ENCODE peak calls at places on chromosomes 12 and 14, in nine cellular contexts. One of them, this sample, is unnamed.
A peak's percentile ranks its signal among the peaks of the same experiment; 100 is the strongest.

GRCh38 chr12:93773122-93773871 is 96.1 kb downstream of the CRADD start:
- DNase-seq in neural crest cell: no peak
- DNase-seq in B cell: no peak
- DNase-seq in HFF-Myc: no peak
- DNase-seq in PC-9: no peak
- DNase-seq in GM12865: peak; percentile 6
- DNase-seq in spleen: no peak
- DNase-seq in cardiac fibroblast: peak; percentile 94
- DNase-seq in uterus: no peak
- DNase-seq in this sample: no peak

GRCh38 chr14:92253381-92253894 is 69.5 kb upstream of the SLC24A4 start:
- DNase-seq in uterus: no peak
- DNase-seq in cardiac fibroblast: no peak
- DNase-seq in spleen: no peak
- DNase-seq in GM12865: no peak
- DNase-seq in PC-9: no peak
- DNase-seq in HFF-Myc: no peak
- DNase-seq in B cell: no peak
- DNase-seq in neural crest cell: no peak
- DNase-seq in this sample: no peak

GRCh38 chr14:98954347-98955000 is 317.5 kb downstream of the BCL11B start:
- DNase-seq in HFF-Myc: no peak
- DNase-seq in spleen: peak; percentile 54
- DNase-seq in cardiac fibroblast: no peak
- DNase-seq in uterus: no peak
- DNase-seq in neural crest cell: no peak
- DNase-seq in PC-9: no peak
- DNase-seq in B cell: no peak
- DNase-seq in GM12865: no peak
- DNase-seq in this sample: no peak

GRCh38 chr12:131011165-131012079 is 57.7 kb downstream of the ADGRD1 start:
- DNase-seq in cardiac fibroblast: no peak
- DNase-seq in B cell: no peak
- DNase-seq in uterus: peak; percentile 57
- DNase-seq in neural crest cell: no peak
- DNase-seq in HFF-Myc: peak; percentile 12
- DNase-seq in GM12865: no peak
- DNase-seq in PC-9: no peak
- DNase-seq in spleen: no peak
- DNase-seq in this sample: no peak

GRCh38 chr14:80419339-80419738 is 208.0 kb upstream of the DIO2 start:
- DNase-seq in B cell: no peak
- DNase-seq in spleen: no peak
- DNase-seq in PC-9: no peak
- DNase-seq in GM12865: no peak
- DNase-seq in cardiac fibroblast: no peak
- DNase-seq in uterus: no peak
- DNase-seq in neural crest cell: no peak
- DNase-seq in HFF-Myc: no peak
- DNase-seq in this sample: no peak

GRCh38 chr12:52119398-52120254 is 40.1 kb downstream of the SMIM41 start:
- DNase-seq in neural crest cell: peak; percentile 37
- DNase-seq in B cell: no peak
- DNase-seq in spleen: peak; percentile 83
- DNase-seq in PC-9: no peak
- DNase-seq in GM12865: peak; percentile 74
- DNase-seq in uterus: no peak
- DNase-seq in cardiac fibroblast: no peak
- DNase-seq in HFF-Myc: no peak
- DNase-seq in this sample: peak; percentile 62

GRCh38 chr12:27277846-27278260 is 33.8 kb downstream of the STK38L start:
- DNase-seq in PC-9: no peak
- DNase-seq in HFF-Myc: peak; percentile 85
- DNase-seq in cardiac fibroblast: peak; percentile 94
- DNase-seq in GM12865: peak; percentile 73
- DNase-seq in uterus: peak; percentile 74
- DNase-seq in B cell: no peak
- DNase-seq in spleen: no peak
- DNase-seq in neural crest cell: no peak
- DNase-seq in this sample: peak; percentile 2

GRCh38 chr12:42234970-42235369 is 3.1 kb downstream of the YAF2 start:
- DNase-seq in neural crest cell: no peak
- DNase-seq in cardiac fibroblast: peak; percentile 50
- DNase-seq in B cell: no peak
- DNase-seq in PC-9: no peak
- DNase-seq in HFF-Myc: no peak
- DNase-seq in GM12865: no peak
- DNase-seq in spleen: no peak
- DNase-seq in uterus: peak; percentile 51
- DNase-seq in this sample: no peak

GRCh38 chr14:100771121-100771800 is 44.6 kb downstream of the DLK1 start:
- DNase-seq in GM12865: no peak
- DNase-seq in HFF-Myc: no peak
- DNase-seq in B cell: no peak
- DNase-seq in PC-9: no peak
- DNase-seq in neural crest cell: no peak
- DNase-seq in cardiac fibroblast: no peak
- DNase-seq in spleen: peak; percentile 77
- DNase-seq in uterus: no peak
- DNase-seq in this sample: no peak

GRCh38 chr14:71309756-71310155 is 402.5 kb downstream of the PCNX1 start:
- DNase-seq in GM12865: no peak
- DNase-seq in B cell: no peak
- DNase-seq in PC-9: no peak
- DNase-seq in uterus: no peak
- DNase-seq in HFF-Myc: no peak
- DNase-seq in spleen: no peak
- DNase-seq in neural crest cell: no peak
- DNase-seq in cardiac fibroblast: no peak
- DNase-seq in this sample: no peak

GRCh38 chr14:38788060-38788459 is 315.0 kb downstream of the SEC23A start:
- DNase-seq in PC-9: no peak
- DNase-seq in cardiac fibroblast: no peak
- DNase-seq in HFF-Myc: no peak
- DNase-seq in B cell: no peak
- DNase-seq in spleen: no peak
- DNase-seq in uterus: no peak
- DNase-seq in neural crest cell: no peak
- DNase-seq in GM12865: no peak
- DNase-seq in this sample: no peak

GRCh38 chr14:60183724-60184596 is 18.8 kb upstream of the DHRS7 start:
- DNase-seq in spleen: no peak
- DNase-seq in uterus: peak; percentile 38
- DNase-seq in HFF-Myc: no peak
- DNase-seq in cardiac fibroblast: peak; percentile 85
- DNase-seq in PC-9: peak; percentile 61
- DNase-seq in B cell: no peak
- DNase-seq in neural crest cell: peak; percentile 13
- DNase-seq in GM12865: peak; percentile 82
- DNase-seq in this sample: peak; percentile 36

GRCh38 chr14:60184597-60185555 is 19.7 kb upstream of the DHRS7 start:
- DNase-seq in spleen: no peak
- DNase-seq in neural crest cell: no peak
- DNase-seq in uterus: no peak
- DNase-seq in PC-9: no peak
- DNase-seq in B cell: no peak
- DNase-seq in GM12865: no peak
- DNase-seq in cardiac fibroblast: no peak
- DNase-seq in HFF-Myc: no peak
- DNase-seq in this sample: no peak

GRCh38 chr14:60189923-60190840 is 25.0 kb upstream of the DHRS7 start:
- DNase-seq in cardiac fibroblast: no peak
- DNase-seq in HFF-Myc: no peak
- DNase-seq in B cell: no peak
- DNase-seq in uterus: no peak
- DNase-seq in neural crest cell: no peak
- DNase-seq in GM12865: peak; percentile 42
- DNase-seq in PC-9: no peak
- DNase-seq in spleen: no peak
- DNase-seq in this sample: no peak

GRCh38 chr14:60188696-60189095 is 23.5 kb upstream of the DHRS7 start:
- DNase-seq in spleen: no peak
- DNase-seq in GM12865: no peak
- DNase-seq in neural crest cell: no peak
- DNase-seq in PC-9: no peak
- DNase-seq in HFF-Myc: no peak
- DNase-seq in cardiac fibroblast: no peak
- DNase-seq in B cell: no peak
- DNase-seq in uterus: no peak
- DNase-seq in this sample: no peak

GRCh38 chr14:60188115-60188514 is 22.9 kb upstream of the DHRS7 start:
- DNase-seq in GM12865: peak; percentile 52
- DNase-seq in PC-9: no peak
- DNase-seq in neural crest cell: no peak
- DNase-seq in HFF-Myc: no peak
- DNase-seq in uterus: no peak
- DNase-seq in B cell: no peak
- DNase-seq in spleen: no peak
- DNase-seq in cardiac fibroblast: peak; percentile 22
- DNase-seq in this sample: no peak
- TF ChIP-seq CTCF in GM12865: peak; percentile 35
- TF ChIP-seq CTCF in PC-9: no peak
- TF ChIP-seq CTCF in neural crest cell: no peak
- TF ChIP-seq CTCF in HFF-Myc: no peak
- TF ChIP-seq CTCF in uterus: no peak
- TF ChIP-seq CTCF in B cell: no peak
- TF ChIP-seq CTCF in spleen: no peak
- TF ChIP-seq CTCF in cardiac fibroblast: no peak
- TF ChIP-seq CTCF in this sample: no peak

GRCh38 chr14:104349950-104350349 is 211.6 kb downstream of the KIF26A start:
- DNase-seq in cardiac fibroblast: no peak
- DNase-seq in spleen: no peak
- DNase-seq in PC-9: no peak
- DNase-seq in B cell: no peak
- DNase-seq in uterus: peak; percentile 10
- DNase-seq in HFF-Myc: no peak
- DNase-seq in neural crest cell: no peak
- DNase-seq in GM12865: no peak
- DNase-seq in this sample: no peak

GRCh38 chr14:104346608-104347007 is 208.2 kb downstream of the KIF26A start:
- DNase-seq in cardiac fibroblast: no peak
- DNase-seq in PC-9: no peak
- DNase-seq in B cell: no peak
- DNase-seq in uterus: no peak
- DNase-seq in neural crest cell: no peak
- DNase-seq in GM12865: no peak
- DNase-seq in spleen: no peak
- DNase-seq in HFF-Myc: no peak
- DNase-seq in this sample: no peak

GRCh38 chr14:104346112-104346462 is 207.7 kb downstream of the KIF26A start:
- DNase-seq in GM12865: no peak
- DNase-seq in B cell: no peak
- DNase-seq in PC-9: no peak
- DNase-seq in uterus: no peak
- DNase-seq in HFF-Myc: no peak
- DNase-seq in spleen: no peak
- DNase-seq in cardiac fibroblast: no peak
- DNase-seq in neural crest cell: no peak
- DNase-seq in this sample: no peak

GRCh38 chr14:104350463-104351185 is 212.2 kb downstream of the KIF26A start:
- DNase-seq in spleen: no peak
- DNase-seq in B cell: no peak
- DNase-seq in neural crest cell: no peak
- DNase-seq in cardiac fibroblast: no peak
- DNase-seq in GM12865: no peak
- DNase-seq in uterus: peak; percentile 13
- DNase-seq in PC-9: no peak
- DNase-seq in HFF-Myc: no peak
- DNase-seq in this sample: no peak

GRCh38 chr14:104348741-104349140 is 210.4 kb downstream of the KIF26A start:
- DNase-seq in cardiac fibroblast: no peak
- DNase-seq in B cell: no peak
- DNase-seq in neural crest cell: no peak
- DNase-seq in PC-9: no peak
- DNase-seq in uterus: peak; percentile 3
- DNase-seq in GM12865: no peak
- DNase-seq in HFF-Myc: no peak
- DNase-seq in spleen: no peak
- DNase-seq in this sample: no peak
- TF ChIP-seq CTCF in cardiac fibroblast: no peak
- TF ChIP-seq CTCF in B cell: no peak
- TF ChIP-seq CTCF in neural crest cell: no peak
- TF ChIP-seq CTCF in PC-9: no peak
- TF ChIP-seq CTCF in uterus: no peak
- TF ChIP-seq CTCF in GM12865: no peak
- TF ChIP-seq CTCF in HFF-Myc: no peak
- TF ChIP-seq CTCF in spleen: no peak
- TF ChIP-seq CTCF in this sample: no peak

GRCh38 chr12:57487597-57488396 is at the start of gene MARS1:
- DNase-seq in uterus: peak; percentile 96
- DNase-seq in B cell: peak; percentile 94
- DNase-seq in spleen: peak; percentile 98
- DNase-seq in neural crest cell: peak; percentile 77
- DNase-seq in cardiac fibroblast: peak; percentile 97
- DNase-seq in HFF-Myc: peak; percentile 96
- DNase-seq in GM12865: peak; percentile 97
- DNase-seq in PC-9: peak; percentile 95
- DNase-seq in this sample: peak; percentile 94
- TF ChIP-seq CTCF in uterus: peak; percentile 33
- TF ChIP-seq CTCF in B cell: no peak
- TF ChIP-seq CTCF in spleen: peak; percentile 26
- TF ChIP-seq CTCF in neural crest cell: no peak
- TF ChIP-seq CTCF in cardiac fibroblast: no peak
- TF ChIP-seq CTCF in HFF-Myc: no peak
- TF ChIP-seq CTCF in GM12865: no peak
- TF ChIP-seq CTCF in PC-9: no peak
- TF ChIP-seq CTCF in this sample: no peak

DNA sequence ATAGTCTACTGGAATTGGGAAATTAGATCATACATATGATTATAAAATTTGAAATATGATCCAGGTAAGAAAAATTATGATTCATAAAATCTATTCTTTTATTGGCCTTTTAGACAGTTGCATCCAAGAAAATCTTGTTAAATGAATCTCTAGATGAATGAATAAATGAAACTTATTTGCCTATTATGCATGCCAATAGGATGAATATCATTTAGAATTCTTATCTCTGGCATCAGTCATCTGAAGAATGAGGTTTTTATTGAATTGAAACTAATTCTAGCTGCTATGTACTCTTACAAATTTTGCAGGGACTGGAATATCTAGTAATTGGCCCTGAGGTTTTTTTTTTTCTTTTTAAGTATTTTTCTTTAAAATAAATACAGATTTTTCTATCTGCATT is 475.5 kb downstream of the NAV3 start:
- DNase-seq in HFF-Myc: no peak
- DNase-seq in uterus: no peak
- DNase-seq in neural crest cell: no peak
- DNase-seq in PC-9: no peak
- DNase-seq in cardiac fibroblast: no peak
- DNase-seq in spleen: no peak
- DNase-seq in B cell: no peak
- DNase-seq in GM12865: no peak
- DNase-seq in this sample: no peak
- TF ChIP-seq CTCF in HFF-Myc: no peak
- TF ChIP-seq CTCF in uterus: no peak
- TF ChIP-seq CTCF in neural crest cell: no peak
- TF ChIP-seq CTCF in PC-9: no peak
- TF ChIP-seq CTCF in cardiac fibroblast: no peak
- TF ChIP-seq CTCF in spleen: no peak
- TF ChIP-seq CTCF in B cell: no peak
- TF ChIP-seq CTCF in GM12865: no peak
- TF ChIP-seq CTCF in this sample: no peak

This sample was measured in Calu3.